ENCODE peak calls at places on chromosomes 13 and 19, in four cellular contexts. Z is transverse colon, E is fibroblast of lung, H is aorta. A is an unnamed sample. For H3K4me1, the result is how much of the 10 kb centered on the place peaks cover.

GRCh38 chr19:54523403-54523802 is 20.8 kb downstream of the LAIR2 start:
- DNase-seq in Z (no peak), E (peak), H (no peak), A (no peak)

GRCh38 chr13:57611956-57612355 is 19.6 kb upstream of the PCDH17 start:
- DNase-seq in Z (no peak), E (no peak), H (no peak), A (no peak)

GRCh38 chr13:83350569-83350968 is 531.7 kb downstream of the SLITRK1 start:
- DNase-seq in Z (no peak), E (peak), H (no peak), A (no peak)

GRCh38 chr13:102800145-102801041 is 1.5 kb downstream of the BIVM start:
- DNase-seq in Z (peak), E (peak), H (peak), A (peak)

GRCh38 chr13:110561335-110562033 is at the start of gene RAB20:
- DNase-seq in Z (peak), E (peak), H (peak), A (peak)

GRCh38 chr19:19471682-19472081 is 43.7 kb downstream of the TSSK6 start:
- DNase-seq in Z (no peak), E (no peak), H (no peak), A (no peak)

GRCh38 chr13:41694902-41695301 is 237.6 kb downstream of the RGCC start:
- DNase-seq in Z (peak), E (peak), H (peak), A (no peak)

GRCh38 chr19:15330801-15331418 is 1.4 kb downstream of the BRD4 start:
- DNase-seq in Z (peak), E (peak), H (no peak), A (no peak)

GRCh38 chr19:30376826-30377425 is 4.7 kb downstream of the ZNF536 start:
- DNase-seq in Z (no peak), E (no peak), H (no peak), A (no peak)

GRCh38 chr19:17259118-17259780 is 5.3 kb downstream of the USHBP1 start:
- DNase-seq in Z (no peak), E (no peak), H (no peak), A (peak)

GRCh38 chr19:9406798-9407352 is 28.5 kb downstream of the ZNF266 start:
- DNase-seq in Z (peak), E (peak), H (peak), A (peak)

GRCh38 chr13:40060318-40061007 is 405.0 kb downstream of the COG6 start:
- DNase-seq in Z (no peak), E (peak), H (peak), A (peak)

GRCh38 chr19:44725684-44726083 is 22.8 kb upstream of the BCL3 start:
- DNase-seq in Z (peak), E (no peak), H (no peak), A (no peak)

GRCh38 chr13:100543872-100544602 is 44.6 kb downstream of the GGACT start:
- DNase-seq in Z (no peak), E (no peak), H (no peak), A (no peak)

GRCh38 chr19:48614436-48615144 is at the start of gene FAM83E:
- DNase-seq in Z (peak), E (no peak), H (no peak), A (peak)

GRCh38 chr19:57664269-57665127 is 4.2 kb upstream of the ZSCAN4 start:
- DNase-seq in Z (peak), E (peak), H (peak), A (peak)

GRCh38 chr13:69828527-69828926 is 279.1 kb upstream of the ATXN8OS start:
- DNase-seq in Z (no peak), E (no peak), H (no peak), A (no peak)

GRCh38 chr13:95509521-95510315 is 42.8 kb upstream of the CLDN10 start:
- DNase-seq in Z (no peak), E (peak), H (no peak), A (no peak)

GRCh38 chr13:91596832-91597231 is 198.4 kb downstream of the GPC5 start:
- DNase-seq in Z (no peak), E (no peak), H (no peak), A (no peak)

GRCh38 chr19:13788991-13789390 is 6.3 kb upstream of the ZSWIM4 start:
- DNase-seq in Z (peak), E (peak), H (peak), A (no peak)

GRCh38 chr19:55484571-55485438 is at the start of gene NAT14:
- DNase-seq in Z (peak), E (peak), H (peak), A (peak)

GRCh38 chr19:31392514-31392913 is 43.3 kb upstream of the TSHZ3 start:
- DNase-seq in Z (no peak), E (no peak), H (no peak), A (no peak)

GRCh38 chr13:113049981-113050380 is 55.6 kb upstream of the F7 start:
- DNase-seq in Z (no peak), E (no peak), H (no peak), A (peak)

GRCh38 chr13:22077205-22077683 is 406.4 kb downstream of the FGF9 start:
- DNase-seq in Z (no peak), E (no peak), H (no peak), A (no peak)

GRCh38 chr19:13982773-13983172 is 23.3 kb downstream of the RFX1 start:
- DNase-seq in Z (no peak), E (no peak), H (no peak), A (no peak)

GRCh38 chr13:110685305-110685704 is 20.6 kb downstream of the CARS2 start:
- DNase-seq in Z (no peak), E (peak), H (no peak), A (no peak)

GRCh38 chr19:42325896-42326771 is 699 bp downstream of the MEGF8 start:
- DNase-seq in Z (no peak), E (no peak), H (peak), A (no peak)

DNA sequence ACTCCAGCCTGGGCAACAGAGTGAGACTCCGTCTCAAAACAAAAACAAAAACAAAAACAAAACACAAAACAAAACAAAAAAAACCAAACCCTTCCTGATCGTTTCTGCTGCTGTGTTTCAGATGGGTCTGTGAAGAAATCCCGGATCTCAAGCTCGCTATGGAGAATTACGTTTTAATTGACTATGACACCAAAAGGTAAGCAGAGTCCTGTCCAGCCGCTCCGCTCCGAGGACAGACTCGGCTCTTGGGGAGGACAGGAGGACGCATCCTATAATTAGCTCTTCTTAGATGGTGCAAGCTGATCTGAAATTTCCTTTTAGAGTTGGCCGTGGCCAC is 22.0 kb downstream of the DOT1L start:
- DNase-seq in Z (no peak), E (no peak), H (no peak), A (no peak)
- H3K4me1 ChIP-seq in Z (under half), E (under half), H (under half), A (under half)

GRCh38 chr19:38702278-38702677 is 42.0 kb downstream of the CAPN12 start:
- DNase-seq in Z (no peak), E (no peak), H (no peak), A (no peak)

GRCh38 chr19:38706792-38707511 is 37.3 kb downstream of the CAPN12 start:
- DNase-seq in Z (no peak), E (no peak), H (no peak), A (no peak)

GRCh38 chr19:38705197-38706019 is 38.9 kb downstream of the CAPN12 start:
- DNase-seq in Z (no peak), E (no peak), H (no peak), A (no peak)

GRCh38 chr19:38703509-38703908 is 40.8 kb downstream of the CAPN12 start:
- DNase-seq in Z (no peak), E (no peak), H (no peak), A (no peak)

DNA sequence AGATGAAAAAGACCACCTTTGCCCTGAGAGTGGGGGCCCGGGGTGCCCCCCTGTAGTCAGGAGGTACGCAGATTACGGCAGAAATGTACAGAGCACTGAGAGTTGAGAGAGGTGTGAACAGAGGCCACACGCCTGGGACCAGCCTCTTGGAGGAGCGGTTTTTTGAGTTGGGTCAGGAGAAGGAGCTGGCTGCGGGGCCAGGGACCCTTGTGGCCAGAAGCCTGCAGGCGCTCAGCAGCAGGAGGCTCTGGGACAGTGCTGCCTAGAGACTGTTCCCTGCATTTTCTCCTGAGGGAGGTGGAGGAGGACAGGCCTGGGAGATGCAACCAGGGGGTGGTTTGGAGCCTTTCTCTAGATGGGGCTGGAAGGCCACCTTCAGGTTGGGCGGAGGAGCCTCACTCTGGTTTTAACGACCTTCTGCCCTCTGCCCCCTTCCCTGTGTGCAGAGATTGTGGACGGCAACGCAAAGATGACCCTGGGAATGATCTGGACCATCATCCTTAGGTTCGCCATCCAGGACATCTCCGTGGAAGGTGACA is 39.7 kb downstream of the CAPN12 start:
- DNase-seq in Z (no peak), E (no peak), H (no peak), A (no peak)
- H3K4me1 ChIP-seq in Z (under half), E (under half), H (under half), A (under half)

GRCh38 chr19:27870293-27870692 is 1342.7 kb downstream of the UQCRFS1 start:
- DNase-seq in Z (no peak), E (no peak), H (no peak), A (no peak)
- H3K4me1 ChIP-seq in Z (under half), E (under half), H (under half), A (under half)

GRCh38 chr19:35329323-35329722 is 336 bp downstream of the CD22 start:
- DNase-seq in Z (no peak), E (no peak), H (no peak), A (no peak)

GRCh38 chr19:35334064-35334753 is 5.2 kb downstream of the CD22 start:
- DNase-seq in Z (no peak), E (no peak), H (no peak), A (no peak)

GRCh38 chr19:35330475-35330874 is 1.5 kb downstream of the CD22 start:
- DNase-seq in Z (peak), E (no peak), H (no peak), A (no peak)

GRCh38 chr19:35332817-35333216 is 3.8 kb downstream of the CD22 start:
- DNase-seq in Z (no peak), E (no peak), H (no peak), A (no peak)

DNA sequence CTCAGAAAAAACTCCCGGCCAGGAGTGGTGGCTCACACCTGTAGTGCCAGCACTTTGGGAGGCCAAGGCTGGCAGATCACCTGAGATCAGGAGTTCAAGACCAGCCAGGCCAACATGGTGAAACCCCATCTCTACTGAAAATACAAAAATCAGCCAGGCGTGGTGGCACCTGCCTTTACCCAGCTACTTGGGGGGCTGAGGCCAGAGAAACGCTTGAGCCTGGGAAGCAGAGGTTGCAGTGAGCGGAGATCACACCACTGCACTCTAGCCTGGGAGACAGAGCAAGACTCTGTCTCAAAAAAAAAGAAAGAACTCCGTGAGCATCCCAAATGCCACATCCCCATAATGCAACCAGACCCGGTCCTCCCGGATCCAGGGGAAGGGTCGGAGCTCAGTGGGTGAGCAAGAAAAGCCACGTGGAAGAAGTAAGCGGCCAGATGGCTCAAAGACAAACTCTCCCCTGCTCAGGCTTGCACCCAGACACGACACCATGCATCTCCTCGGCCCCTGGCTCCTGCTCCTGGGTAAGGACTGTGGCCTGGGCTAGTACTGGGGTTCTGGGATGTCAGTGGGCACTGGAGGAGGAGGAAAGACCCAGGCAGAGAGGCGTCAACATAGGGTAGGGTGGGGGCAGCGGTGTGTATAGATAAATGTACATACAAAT is 2.7 kb downstream of the CD22 start:
- DNase-seq in Z (no peak), E (no peak), H (no peak), A (no peak)
- H3K4me1 ChIP-seq in Z (under half), E (under half), H (under half), A (under half)

DNA sequence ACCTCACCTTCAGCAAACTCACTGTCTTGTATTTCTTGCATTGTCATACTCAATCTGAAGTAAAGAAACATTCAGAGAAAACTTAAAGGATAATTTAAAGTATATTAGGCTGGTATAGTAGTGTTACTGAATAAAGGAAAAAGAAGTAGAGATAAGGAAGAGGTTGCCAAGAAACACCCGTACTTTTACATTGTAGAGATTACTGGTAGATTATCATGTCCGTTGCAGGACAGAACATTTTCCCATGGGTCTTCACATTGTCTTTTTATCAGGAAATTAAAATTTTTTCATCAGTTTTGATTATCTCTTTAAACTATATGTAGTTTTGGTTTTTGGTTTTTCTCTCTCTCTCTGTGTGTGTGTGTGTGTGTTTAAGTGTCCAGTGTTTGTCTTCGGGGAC is 19.9 kb upstream of the GPR183 start:
- DNase-seq in Z (no peak), E (no peak), H (no peak), A (no peak)
- H3K4me1 ChIP-seq in Z (under half), E (under half), H (under half), A (under half)

GRCh38 chr19:38701455-38702063 is 42.7 kb downstream of the CAPN12 start:
- DNase-seq in Z (peak), E (peak), H (peak), A (no peak)

GRCh38 chr19:38699027-38699346 is 45.3 kb downstream of the CAPN12 start:
- DNase-seq in Z (no peak), E (no peak), H (no peak), A (no peak)

GRCh38 chr19:38699647-38700349 is 44.5 kb downstream of the CAPN12 start:
- DNase-seq in Z (no peak), E (no peak), H (no peak), A (no peak)

GRCh38 chr19:38700933-38701454 is 43.3 kb downstream of the CAPN12 start:
- DNase-seq in Z (no peak), E (no peak), H (no peak), A (no peak)

DNA sequence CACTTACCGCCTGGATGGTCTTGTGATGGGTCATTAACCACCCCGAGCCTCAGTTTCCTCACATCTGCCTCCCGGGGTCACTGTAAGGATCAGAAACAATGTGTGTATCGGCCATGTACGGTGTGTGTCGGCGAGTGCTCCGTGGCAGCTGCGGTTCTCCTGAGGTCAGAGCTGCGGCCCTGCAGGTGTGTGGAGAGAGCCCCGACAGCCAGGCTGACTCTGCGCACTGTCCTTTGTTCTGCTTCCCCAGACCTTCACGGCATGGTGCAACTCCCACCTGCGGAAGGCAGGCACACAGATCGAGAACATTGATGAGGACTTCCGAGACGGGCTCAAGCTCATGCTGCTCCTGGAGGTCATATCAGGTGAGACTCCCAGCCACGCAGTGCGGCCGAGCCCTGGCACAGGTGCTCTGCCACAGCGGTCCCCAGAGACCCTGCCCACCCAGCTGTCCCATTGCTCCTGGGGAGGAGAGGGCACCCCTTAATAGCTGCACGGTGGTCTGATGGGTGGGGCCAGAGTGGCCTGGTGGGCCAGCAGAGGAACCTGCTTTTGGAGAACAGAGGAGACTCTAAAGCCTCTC is 43.8 kb downstream of the CAPN12 start:
- DNase-seq in Z (no peak), E (no peak), H (no peak), A (no peak)
- H3K4me1 ChIP-seq in Z (half or more), E (under half), H (under half), A (under half)

DNA sequence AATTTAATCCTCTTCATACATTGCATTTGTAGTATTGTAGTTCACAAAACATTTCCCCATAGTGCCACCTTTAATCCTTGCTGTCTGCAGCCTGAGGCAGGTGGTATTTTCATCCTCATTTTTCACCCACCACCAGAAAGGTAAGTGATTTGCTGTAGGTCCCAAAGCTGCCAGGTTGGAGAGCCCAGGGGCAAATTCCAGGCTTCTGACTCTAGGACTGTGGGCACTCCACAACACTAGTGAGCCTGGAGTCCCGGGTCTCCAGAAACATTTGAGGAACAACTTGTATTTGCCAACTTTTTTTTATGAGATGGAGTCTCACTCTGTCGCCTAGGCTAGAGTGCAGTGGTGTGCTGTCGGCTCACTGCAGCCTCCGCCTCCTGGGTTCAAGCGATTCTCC is 6.2 kb downstream of the ILF3 start:
- DNase-seq in Z (no peak), E (no peak), H (no peak), A (no peak)
- H3K4me1 ChIP-seq in Z (under half), E (under half), H (under half), A (under half)

DNA sequence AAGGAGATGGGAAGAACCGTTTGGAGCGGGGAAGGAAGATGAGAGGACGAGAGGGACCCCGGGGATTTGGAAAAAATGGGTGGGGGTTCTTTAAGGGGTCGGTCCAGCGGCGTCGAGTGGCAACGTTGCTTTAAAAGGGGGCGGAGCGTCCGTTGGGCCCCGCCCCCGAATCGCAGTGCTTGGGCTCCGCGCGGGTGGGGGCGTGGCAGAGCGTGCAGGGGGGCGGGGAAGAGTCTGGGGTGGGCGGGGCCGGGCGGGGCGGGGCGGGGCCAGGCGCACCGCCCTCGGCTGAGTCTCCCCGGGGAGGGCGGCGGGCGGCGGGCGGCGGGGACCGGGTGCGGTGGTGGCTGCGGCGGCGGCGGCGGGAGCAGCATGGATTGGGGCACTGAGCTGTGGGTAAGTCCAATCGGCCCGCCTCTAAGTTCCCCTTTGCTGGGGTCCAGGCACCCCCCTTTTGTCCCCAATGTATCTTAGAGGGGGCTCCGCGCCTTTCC is at the start of gene TRIP10:
- DNase-seq in Z (peak), E (peak), H (peak), A (peak)
- H3K4me1 ChIP-seq in Z (half or more), E (under half), H (under half), A (under half)

DNA sequence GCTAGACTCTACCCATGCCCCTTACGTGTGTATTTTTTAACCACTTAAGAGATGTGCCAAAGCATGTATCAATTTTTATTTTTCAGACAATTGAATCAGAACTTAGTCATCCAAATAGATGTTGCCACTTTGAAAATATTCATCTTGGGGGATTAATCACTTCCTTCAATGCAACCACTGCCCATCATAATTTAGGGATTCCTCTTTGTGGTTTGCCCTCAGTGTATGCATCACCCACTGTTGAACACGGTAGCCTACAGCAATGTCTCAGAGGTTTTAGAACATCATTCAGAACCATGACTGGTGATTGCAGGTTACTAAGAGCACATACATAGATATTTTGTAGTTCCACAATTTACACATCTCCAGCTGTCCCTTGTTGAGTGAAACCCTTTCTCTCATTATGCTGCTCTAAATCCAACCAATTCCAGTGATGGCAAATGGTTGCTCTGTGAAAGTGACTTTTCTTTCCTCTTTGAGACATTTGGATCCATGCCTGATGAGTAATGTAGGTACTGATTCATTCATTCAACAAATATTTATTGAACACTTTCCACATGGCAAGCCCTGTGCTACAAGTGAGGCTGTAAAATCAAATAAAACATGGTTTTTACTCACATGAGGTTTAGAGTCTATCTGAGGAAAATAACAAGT is 60.6 kb upstream of the SERP2 start:
- DNase-seq in Z (no peak), E (peak), H (no peak), A (no peak)
- H3K4me1 ChIP-seq in Z (under half), E (under half), H (under half), A (under half)

A was measured in pancreas.